ENCODE peak calls at places on chromosomes 16 and 17, in five cellular contexts. Y is ovary; P is GM12878; Q is upper lobe of right lung; L is naive thymus-derived CD4-positive, alpha-beta T cell. T is an unnamed sample.

GRCh38 chr16:3113765-3114479 is 1.5 kb downstream of the ZNF205 start:
- DNase-seq in Y (no peak), P (no peak), Q (no peak), L (no peak), T (no peak)

GRCh38 chr16:569445-570254 is at the start of gene PIGQ:
- DNase-seq in Y (peak), P (no peak), Q (peak), L (peak), T (no peak)

GRCh38 chr17:6456321-6456720 is 12.1 kb downstream of the PIMREG start:
- DNase-seq in Y (peak), P (no peak), Q (peak), L (no peak), T (no peak)

GRCh38 chr17:40525294-40525693 is 23.9 kb upstream of the TNS4 start:
- DNase-seq in Y (no peak), P (no peak), Q (no peak), L (no peak), T (no peak)

GRCh38 chr16:414395-415169 is 10.9 kb upstream of the RAB11FIP3 start:
- DNase-seq in Y (no peak), P (no peak), Q (no peak), L (no peak), T (no peak)

GRCh38 chr16:50585331-50585776 is 37.2 kb downstream of the NKD1 start:
- DNase-seq in Y (peak), P (no peak), Q (peak), L (no peak), T (no peak)

GRCh38 chr16:4372578-4373355 is 1.1 kb downstream of the VASN start:
- DNase-seq in Y (peak), P (no peak), Q (no peak), L (no peak), T (no peak)

GRCh38 chr17:4519361-4519788 is 20.7 kb downstream of the SPNS2 start:
- DNase-seq in Y (peak), P (no peak), Q (peak), L (no peak), T (no peak)

GRCh38 chr17:57612202-57613071 is 132.7 kb downstream of the CCDC182 start:
- DNase-seq in Y (no peak), P (peak), Q (no peak), L (no peak), T (no peak)

GRCh38 chr16:20647736-20648135 is 49.7 kb downstream of the ACSM1 start:
- DNase-seq in Y (no peak), P (no peak), Q (no peak), L (no peak), T (no peak)

GRCh38 chr17:80389011-80389995 is 25.7 kb upstream of the ENDOV start:
- DNase-seq in Y (no peak), P (no peak), Q (no peak), L (no peak), T (no peak)

DNA sequence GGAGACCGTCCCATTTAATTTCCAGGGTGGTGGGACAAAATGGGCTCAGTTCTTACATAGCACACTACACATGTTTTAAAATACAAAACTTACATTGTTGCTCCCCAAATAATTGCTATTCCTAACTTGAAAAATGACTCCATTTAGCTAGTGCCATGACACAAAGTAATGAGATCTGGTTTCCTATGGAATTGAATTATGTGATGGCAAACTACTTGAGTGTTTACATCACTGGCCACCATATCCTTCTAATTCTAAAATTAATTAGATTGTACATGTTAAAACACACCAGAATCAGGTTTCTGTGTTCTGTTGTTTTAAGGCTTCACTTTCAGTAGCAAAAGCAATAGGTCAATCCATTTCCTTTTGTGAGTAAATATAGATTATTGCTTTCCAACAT is 6.4 kb downstream of the PSME3IP1 start:
- DNase-seq in Y (no peak), P (no peak), Q (no peak), L (no peak), T (no peak)
- H3K4me3 ChIP-seq in Y (no peak), P (no peak), Q (no peak), L (no peak), T (no peak)

GRCh38 chr17:78933025-78933958 is 8.1 kb upstream of the TIMP2 start:
- DNase-seq in Y (peak), P (peak), Q (no peak), L (no peak), T (peak)

GRCh38 chr17:78935419-78936323 is 10.5 kb upstream of the TIMP2 start:
- DNase-seq in Y (peak), P (no peak), Q (no peak), L (no peak), T (no peak)

GRCh38 chr17:78937561-78937960 is 12.4 kb upstream of the TIMP2 start:
- DNase-seq in Y (no peak), P (no peak), Q (no peak), L (no peak), T (no peak)

GRCh38 chr17:78933959-78934568 is 8.9 kb upstream of the TIMP2 start:
- DNase-seq in Y (peak), P (no peak), Q (peak), L (no peak), T (peak)

DNA sequence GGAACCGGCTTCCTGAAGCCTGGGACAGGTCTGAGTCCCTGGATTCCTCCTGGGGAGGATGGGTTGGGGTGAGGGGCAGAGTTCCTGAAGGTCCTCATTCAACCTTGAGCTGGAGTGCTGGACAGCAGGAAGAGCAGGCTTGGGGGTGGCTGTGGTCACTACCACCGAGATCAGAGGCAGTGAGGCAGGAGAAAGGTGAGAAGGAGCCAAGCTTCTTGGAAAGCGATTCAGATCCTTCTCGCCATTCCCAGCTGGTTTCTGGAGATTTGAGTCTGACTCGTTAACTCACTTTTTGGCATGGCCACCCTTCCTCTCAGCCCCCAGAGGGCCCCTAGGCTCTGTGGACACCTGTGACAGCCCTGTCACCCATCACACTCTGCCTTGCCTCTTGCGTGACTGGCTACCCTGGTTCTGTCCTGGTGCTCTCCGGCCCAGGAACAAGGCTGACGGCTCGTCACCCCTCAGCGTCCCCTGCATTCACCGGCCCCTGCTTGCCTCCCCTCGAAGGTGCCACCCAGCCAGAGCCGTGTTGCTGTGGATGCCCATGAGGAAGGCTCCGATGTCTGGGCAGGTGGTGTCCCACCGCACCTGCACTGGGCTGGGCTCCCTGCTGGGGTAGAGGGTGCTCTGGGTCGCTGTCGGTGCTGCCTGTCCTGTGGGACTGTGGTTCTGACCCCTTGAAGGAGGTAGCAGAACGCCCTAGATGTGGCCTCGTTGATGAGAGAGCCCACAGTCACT is 9.7 kb upstream of the TIMP2 start:
- DNase-seq in Y (peak), P (no peak), Q (no peak), L (no peak), T (no peak)
- H3K4me3 ChIP-seq in Y (peak), P (no peak), Q (no peak), L (no peak), T (no peak)

GRCh38 chr17:10384175-10384574 is 11.4 kb upstream of the MYH13 start:
- DNase-seq in Y (no peak), P (no peak), Q (no peak), L (no peak), T (no peak)
- H3K4me3 ChIP-seq in Y (no peak), P (no peak), Q (no peak), L (no peak), T (no peak)

GRCh38 chr16:72989203-72989991 is 58.5 kb downstream of the ZFHX3 start:
- DNase-seq in Y (no peak), P (no peak), Q (no peak), L (no peak), T (peak)
- H3K4me3 ChIP-seq in Y (no peak), P (no peak), Q (no peak), L (no peak), T (peak)

GRCh38 chr17:35314415-35315216 is 58.8 kb downstream of the SLFN11 start:
- DNase-seq in Y (no peak), P (no peak), Q (no peak), L (no peak), T (no peak)
- H3K4me3 ChIP-seq in Y (no peak), P (no peak), Q (peak), L (peak), T (no peak)

GRCh38 chr16:55577888-55578287 is 11.4 kb downstream of the CAPNS2 start:
- DNase-seq in Y (no peak), P (no peak), Q (no peak), L (no peak), T (no peak)
- H3K4me3 ChIP-seq in Y (no peak), P (no peak), Q (no peak), L (no peak), T (no peak)

GRCh38 chr17:31393749-31394146 is 2.3 kb downstream of the RAB11FIP4 start:
- DNase-seq in Y (no peak), P (no peak), Q (peak), L (no peak), T (no peak)

GRCh38 chr17:31392856-31393748 is 1.6 kb downstream of the RAB11FIP4 start:
- DNase-seq in Y (no peak), P (no peak), Q (peak), L (no peak), T (no peak)

GRCh38 chr17:31391496-31391949 is at the start of gene RAB11FIP4:
- DNase-seq in Y (no peak), P (no peak), Q (no peak), L (no peak), T (no peak)

GRCh38 chr17:31390748-31391495 is 553 bp upstream of the RAB11FIP4 start:
- DNase-seq in Y (no peak), P (no peak), Q (no peak), L (no peak), T (no peak)

GRCh38 chr17:31392002-31392855 is 754 bp downstream of the RAB11FIP4 start:
- DNase-seq in Y (no peak), P (no peak), Q (peak), L (no peak), T (no peak)
- H3K4me3 ChIP-seq in Y (peak), P (no peak), Q (peak), L (no peak), T (no peak)

GRCh38 chr17:82871776-82872561 is 32.1 kb upstream of the ZNF750 start:
- DNase-seq in Y (no peak), P (no peak), Q (no peak), L (no peak), T (no peak)

GRCh38 chr17:82869536-82869935 is 29.7 kb upstream of the ZNF750 start:
- DNase-seq in Y (no peak), P (no peak), Q (no peak), L (no peak), T (no peak)

GRCh38 chr17:82870091-82870491 is 30.3 kb upstream of the ZNF750 start:
- DNase-seq in Y (no peak), P (no peak), Q (no peak), L (no peak), T (no peak)

GRCh38 chr17:82871056-82871775 is 31.4 kb upstream of the ZNF750 start:
- DNase-seq in Y (no peak), P (peak), Q (no peak), L (no peak), T (no peak)

DNA sequence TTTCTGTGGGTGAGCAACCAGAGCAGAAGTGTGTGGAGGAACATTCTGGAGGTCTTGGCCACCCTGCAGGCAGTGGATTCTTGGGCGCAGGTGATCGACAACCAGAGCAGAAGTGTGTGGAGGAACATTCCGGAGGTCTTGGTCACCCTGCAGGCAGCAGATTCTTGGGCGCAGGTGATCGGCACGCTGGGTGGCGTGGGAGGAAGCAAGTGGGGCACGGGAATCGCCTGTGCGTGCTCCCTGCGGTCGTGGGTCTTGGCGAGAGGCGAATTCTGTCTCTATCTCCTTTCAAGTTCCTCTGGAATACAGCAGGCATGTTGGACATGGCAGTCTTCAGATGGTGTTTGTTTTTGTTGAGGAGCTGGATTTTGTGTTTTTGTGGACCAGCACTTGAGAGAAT is 30.7 kb upstream of the ZNF750 start:
- DNase-seq in Y (no peak), P (no peak), Q (no peak), L (no peak), T (no peak)
- H3K4me3 ChIP-seq in Y (no peak), P (no peak), Q (no peak), L (no peak), T (no peak)